ENCODE peak calls at places on chromosomes 16 and 17, in eight cellular contexts. C is prostate gland, F is GM12878, K is upper lobe of left lung, E is stomach, W is GM23338, N is sigmoid colon, H is SK-N-MC. P is an unnamed sample.

GRCh38 chr17:18980682-18981384 is 23.7 kb downstream of the FAM83G start:
- DNase-seq in H (no peak), K (no peak), F (no peak), E (no peak), C (no peak), N (no peak), W (no peak), P (no peak)

GRCh38 chr16:8569650-8570338 is 20.5 kb downstream of the TMEM114 start:
- DNase-seq in C (no peak), F (no peak), E (no peak), K (peak), N (no peak), H (no peak), W (peak), P (no peak)

GRCh38 chr16:8899709-8900317 is 17.7 kb downstream of the LITAFD start:
- DNase-seq in F (no peak), N (no peak), H (no peak), W (peak), K (no peak), E (no peak), C (no peak), P (no peak)

GRCh38 chr17:56887552-56888467 is 26.0 kb downstream of the TRIM25 start:
- DNase-seq in H (no peak), E (peak), N (no peak), C (no peak), W (no peak), F (no peak), K (no peak), P (no peak)

GRCh38 chr16:80824623-80825364 is 20.4 kb upstream of the CDYL2 start:
- DNase-seq in K (no peak), F (peak), H (no peak), N (no peak), C (peak), E (peak), W (peak), P (no peak)

GRCh38 chr17:3006801-3007200 is 56.6 kb downstream of the OR1D5 start:
- DNase-seq in E (no peak), N (peak), W (no peak), C (no peak), F (no peak), K (no peak), H (no peak), P (no peak)

GRCh38 chr16:2194852-2195315 is 1.5 kb downstream of the CASKIN1 start:
- DNase-seq in N (no peak), E (peak), H (no peak), C (peak), K (no peak), F (peak), W (peak), P (peak)

GRCh38 chr16:75238132-75238852 is 13.1 kb downstream of the BCAR1 start:
- DNase-seq in C (peak), H (no peak), N (peak), W (no peak), K (peak), F (no peak), E (peak), P (no peak)

GRCh38 chr16:30065943-30066881 is 652 bp downstream of the ALDOA start:
- DNase-seq in N (no peak), E (no peak), H (no peak), W (peak), F (no peak), K (peak), C (no peak), P (no peak)

GRCh38 chr17:51764387-51764971 is 394.0 kb downstream of the CA10 start:
- DNase-seq in H (peak), N (peak), E (peak), F (peak), C (peak), K (no peak), W (peak), P (peak)

GRCh38 chr16:7513429-7513828 is 180.8 kb downstream of the RBFOX1 start:
- DNase-seq in W (peak), C (no peak), K (no peak), E (no peak), N (no peak), F (no peak), H (no peak), P (no peak)

GRCh38 chr17:76674600-76674999 is 31.0 kb upstream of the ST6GALNAC1 start:
- DNase-seq in N (no peak), K (no peak), W (no peak), F (no peak), E (no peak), H (no peak), C (no peak), P (no peak)

GRCh38 chr16:81099958-81100357 is 3.8 kb upstream of the GCSH start:
- DNase-seq in F (no peak), K (no peak), N (no peak), W (no peak), H (no peak), E (no peak), C (no peak), P (no peak)

GRCh38 chr16:22240023-22240697 is 34.1 kb downstream of the EEF2K start:
- DNase-seq in C (peak), F (no peak), H (no peak), E (no peak), N (no peak), W (no peak), K (no peak), P (no peak)

GRCh38 chr17:75345514-75346167 is 56.4 kb upstream of the SLC25A19 start:
- DNase-seq in H (no peak), C (no peak), E (no peak), F (peak), W (peak), N (no peak), K (no peak), P (peak)

GRCh38 chr17:42743595-42744282 is 1.1 kb downstream of the EZH1 start:
- DNase-seq in C (no peak), E (no peak), N (no peak), K (no peak), W (peak), F (no peak), H (no peak), P (no peak)

GRCh38 chr16:49856741-49857330 is 924 bp upstream of the ZNF423 start:
- DNase-seq in H (no peak), F (no peak), N (peak), E (peak), W (peak), C (peak), K (peak), P (no peak)

GRCh38 chr16:26133401-26133800 is 441.6 kb downstream of the HS3ST4 start:
- DNase-seq in N (no peak), K (no peak), C (no peak), W (no peak), E (no peak), F (no peak), H (peak), P (no peak)

GRCh38 chr17:57442914-57443571 is 186.7 kb downstream of the MSI2 start:
- DNase-seq in N (no peak), K (no peak), F (no peak), H (no peak), W (no peak), E (peak), C (peak), P (no peak)

GRCh38 chr17:80877095-80877828 is 114.4 kb upstream of the CHMP6 start:
- DNase-seq in N (no peak), K (no peak), W (no peak), E (no peak), F (peak), C (no peak), H (no peak), P (peak)

GRCh38 chr17:39621523-39622379 is 5.0 kb upstream of the PPP1R1B start:
- DNase-seq in H (peak), F (peak), K (peak), E (peak), N (peak), W (peak), C (peak), P (peak)

GRCh38 chr16:23692190-23692837 is 13.6 kb downstream of the PLK1 start:
- DNase-seq in K (no peak), N (no peak), F (no peak), E (no peak), C (no peak), W (no peak), H (no peak), P (no peak)

GRCh38 chr16:23691483-23692189 is 12.9 kb downstream of the PLK1 start:
- DNase-seq in H (no peak), K (peak), E (no peak), N (no peak), F (no peak), C (no peak), W (peak), P (no peak)

GRCh38 chr16:23689442-23690187 is 10.9 kb downstream of the PLK1 start:
- DNase-seq in K (peak), C (no peak), H (no peak), E (no peak), N (no peak), W (no peak), F (no peak), P (no peak)

GRCh38 chr16:23687034-23687808 is 8.5 kb downstream of the PLK1 start:
- DNase-seq in F (no peak), C (no peak), H (no peak), K (peak), E (no peak), N (no peak), W (no peak), P (no peak)

GRCh38 chr16:23690771-23691482 is 12.2 kb downstream of the PLK1 start:
- DNase-seq in F (no peak), W (no peak), E (no peak), C (no peak), K (peak), H (no peak), N (no peak), P (no peak)
- TF ChIP-seq POLR2AphosphoS5 in F (no peak), W (no peak), E (no peak), C (no peak), K (no peak), H (no peak), N (no peak), P (no peak)

DNA sequence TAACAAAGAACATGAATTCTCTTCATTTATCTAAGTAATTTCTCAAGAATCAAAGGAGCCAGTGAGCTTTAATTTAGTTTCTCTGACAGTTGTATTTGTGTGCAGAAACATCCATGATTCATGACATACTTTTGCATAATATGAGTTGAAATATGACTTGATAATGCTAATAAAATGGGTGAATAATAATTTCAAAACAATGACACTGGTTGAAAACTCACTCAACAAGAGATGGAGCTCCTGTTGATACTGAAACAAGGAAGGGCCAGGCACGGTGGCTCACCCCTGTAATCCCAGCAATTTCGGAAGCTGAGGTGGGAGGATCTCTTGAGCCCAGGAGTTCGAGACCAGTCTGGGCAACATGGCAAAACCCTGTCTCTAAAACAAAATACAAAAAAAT is 147.0 kb downstream of the MAP2K6 start:
- DNase-seq in F (no peak), C (no peak), K (no peak), E (no peak), W (no peak), H (no peak), N (no peak), P (no peak)
- TF ChIP-seq POLR2AphosphoS5 in F (no peak), C (no peak), K (no peak), E (no peak), W (no peak), H (no peak), N (no peak), P (no peak)

GRCh38 chr17:49117581-49118230 is 14.9 kb upstream of the B4GALNT2 start:
- DNase-seq in K (no peak), E (no peak), C (no peak), H (no peak), F (no peak), N (no peak), W (no peak), P (no peak)

GRCh38 chr17:49125449-49125848 is 7.1 kb upstream of the B4GALNT2 start:
- DNase-seq in W (no peak), K (peak), H (no peak), F (no peak), N (no peak), E (no peak), C (no peak), P (no peak)

GRCh38 chr17:49120166-49120565 is 12.4 kb upstream of the B4GALNT2 start:
- DNase-seq in N (no peak), W (no peak), K (no peak), F (no peak), C (no peak), H (no peak), E (no peak), P (no peak)

GRCh38 chr17:49123061-49123460 is 9.5 kb upstream of the B4GALNT2 start:
- DNase-seq in W (no peak), C (no peak), E (no peak), N (no peak), H (no peak), K (no peak), F (no peak), P (no peak)

DNA sequence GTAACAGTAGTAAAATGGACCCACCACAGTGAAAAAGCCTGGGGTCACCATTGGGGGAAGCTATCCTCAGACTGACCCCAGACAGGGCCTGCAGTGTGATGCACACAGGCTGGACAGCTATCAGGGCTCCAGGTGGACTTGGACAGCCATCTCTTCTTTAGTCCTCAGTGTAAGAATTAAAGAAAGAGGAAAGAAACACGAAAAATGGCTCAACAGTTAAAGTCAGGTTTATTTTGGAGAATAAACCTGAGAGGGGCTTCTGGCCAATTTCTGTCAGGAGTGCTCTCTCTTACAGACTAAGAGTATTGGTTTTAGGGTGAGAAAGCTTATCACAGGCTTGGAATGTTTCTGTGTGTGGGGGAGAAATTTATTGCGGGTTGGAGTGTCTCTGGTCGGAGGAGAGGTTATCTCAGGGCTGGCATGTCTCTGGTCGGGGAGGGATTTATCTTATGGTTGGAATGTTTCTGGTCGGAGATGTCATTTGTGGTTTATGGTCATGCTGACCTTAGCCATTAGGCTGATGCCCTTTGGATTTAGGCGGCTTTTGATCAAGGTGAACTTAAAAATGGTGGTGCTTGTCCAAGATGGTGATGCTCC is 10.8 kb upstream of the B4GALNT2 start:
- DNase-seq in W (no peak), N (no peak), C (no peak), E (no peak), H (no peak), K (no peak), F (no peak), P (no peak)
- TF ChIP-seq POLR2AphosphoS5 in W (no peak), N (no peak), C (no peak), E (no peak), H (no peak), K (no peak), F (no peak), P (no peak)

DNA sequence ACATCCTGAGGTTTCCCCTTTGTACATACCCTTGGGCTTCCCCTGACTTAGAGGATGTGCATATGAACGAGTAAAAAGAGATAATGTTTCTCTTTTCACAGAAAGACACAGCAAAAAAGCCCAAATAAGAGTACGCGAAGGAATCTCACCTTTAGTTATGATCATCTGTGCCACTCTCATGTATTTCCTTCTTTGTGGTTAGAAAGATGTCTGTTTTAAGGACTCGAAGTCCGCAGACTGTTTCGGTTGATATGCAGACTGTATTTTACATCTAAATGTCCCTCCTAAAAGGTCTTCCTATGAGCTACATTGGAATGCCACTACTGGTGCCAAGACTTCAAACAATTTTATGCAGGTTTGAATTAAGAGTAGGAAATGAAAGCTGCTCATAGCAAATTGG is 102.3 kb upstream of the GOT2 start:
- DNase-seq in H (no peak), N (no peak), K (no peak), F (no peak), C (no peak), E (no peak), W (peak), P (no peak)
- TF ChIP-seq POLR2AphosphoS5 in H (no peak), N (no peak), K (no peak), F (no peak), C (no peak), E (no peak), W (no peak), P (no peak)

DNA sequence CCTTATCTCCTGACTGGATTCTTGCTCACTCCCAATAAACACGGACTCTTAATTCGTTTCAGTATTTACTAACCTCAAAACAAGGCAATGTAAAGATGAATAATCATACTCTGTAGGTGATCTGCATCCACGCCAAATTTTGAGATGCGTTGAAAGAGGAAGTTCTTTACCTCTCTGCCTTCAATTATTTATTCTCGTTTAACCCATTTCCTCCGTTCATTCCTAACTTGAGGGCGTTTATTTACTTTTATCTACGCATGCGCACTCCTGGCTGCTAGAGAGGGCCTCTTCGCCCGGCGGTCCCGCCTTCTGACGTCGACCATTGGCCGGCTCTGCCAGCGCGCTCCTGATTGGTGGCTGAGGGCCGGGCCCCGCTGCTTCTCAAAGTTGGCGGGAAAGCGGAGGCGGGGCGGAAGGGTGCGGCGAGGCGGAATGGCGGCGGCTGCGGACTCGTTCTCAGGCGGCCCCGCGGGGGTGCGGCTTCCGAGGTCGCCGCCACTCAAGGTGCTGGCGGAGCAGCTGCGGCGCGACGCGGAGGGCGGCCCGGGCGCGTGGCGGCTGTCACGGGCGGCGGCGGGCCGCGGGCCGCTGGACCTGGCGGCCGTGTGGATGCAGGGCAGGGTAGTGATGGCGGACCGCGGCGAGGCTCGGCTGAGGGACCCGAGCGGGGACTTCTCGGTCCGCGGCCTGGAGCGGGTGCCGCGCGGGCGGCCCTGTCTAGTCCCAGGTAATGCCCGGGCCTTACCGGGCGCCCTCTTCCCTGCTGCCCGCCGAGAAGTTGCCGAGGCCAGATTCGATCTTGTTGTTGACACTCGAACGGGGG is at the start of gene RMI2:
- DNase-seq in W (peak), H (peak), F (peak), K (peak), N (peak), E (peak), C (peak), P (peak)
- TF ChIP-seq POLR2AphosphoS5 in W (peak), H (no peak), F (peak), K (peak), N (no peak), E (peak), C (peak), P (no peak)

P was measured in GM12892.